ENCODE peak calls at places on chromosome 14, in eight cellular contexts. Y, D, E, U, O, N, I and R are unnamed samples.

GRCh38 chr14:73173092-73173735 is 36.9 kb downstream of the PSEN1 start:
- DNase-seq in I (no peak), U (peak; percentile 23), O (peak; percentile 7), N (no peak), D (peak; percentile 31), Y (peak; percentile 13), E (no peak), R (peak; percentile 41)

GRCh38 chr14:70814466-70814865 is 5.2 kb upstream of the MAP3K9 start:
- DNase-seq in I (no peak), U (no peak), O (no peak), D (no peak), N (no peak), E (no peak), Y (no peak), R (no peak)

GRCh38 chr14:36217027-36217426 is 40.5 kb upstream of the PTCSC3 start:
- DNase-seq in U (no peak), D (no peak), E (no peak), Y (no peak), I (no peak), N (no peak), O (no peak), R (no peak)

GRCh38 chr14:100052819-100053218 is 12.4 kb upstream of the EVL start:
- DNase-seq in U (no peak), I (no peak), D (no peak), O (no peak), E (no peak), N (no peak), Y (no peak), R (no peak)

GRCh38 chr14:96212896-96213295 is 8.3 kb downstream of the BDKRB2 start:
- DNase-seq in Y (no peak), O (no peak), D (no peak), E (no peak), U (no peak), I (no peak), N (no peak), R (no peak)

GRCh38 chr14:21320913-21321312 is 41.0 kb downstream of the RPGRIP1 start:
- DNase-seq in U (no peak), O (no peak), Y (no peak), I (no peak), N (no peak), D (no peak), E (no peak), R (no peak)

GRCh38 chr14:65019944-65020566 is 33.4 kb downstream of the FNTB start:
- DNase-seq in I (peak; percentile 83), D (peak; percentile 53), E (no peak), N (peak; percentile 45), O (peak; percentile 54), U (peak; percentile 29), Y (peak; percentile 16), R (peak; percentile 60)

GRCh38 chr14:56590535-56590951 is 10.9 kb downstream of the TMEM260 start:
- DNase-seq in Y (peak; percentile 80), E (no peak), D (no peak), U (no peak), I (no peak), O (no peak), N (peak; percentile 50), R (no peak)

GRCh38 chr14:74592476-74593191 is 19.4 kb downstream of the LTBP2 start:
- DNase-seq in Y (no peak), I (no peak), E (no peak), U (no peak), D (no peak), N (no peak), O (no peak), R (no peak)

GRCh38 chr14:90161129-90161528 is 95.2 kb upstream of the PSMC1 start:
- DNase-seq in D (no peak), U (no peak), O (no peak), N (no peak), I (no peak), E (no peak), Y (peak; percentile 32), R (no peak)

GRCh38 chr14:99605299-99605961 is 1.4 kb upstream of the CCDC85C start:
- DNase-seq in D (peak; percentile 29), E (peak; percentile 77), O (no peak), N (peak; percentile 81), Y (peak; percentile 82), U (no peak), I (peak; percentile 38), R (no peak)

GRCh38 chr14:74853581-74853980 is 22.4 kb downstream of the PROX2 start:
- DNase-seq in D (no peak), U (no peak), E (no peak), Y (no peak), N (no peak), I (no peak), O (no peak), R (no peak)

GRCh38 chr14:92993302-92993701 is 70.4 kb downstream of the CHGA start:
- DNase-seq in D (no peak), U (no peak), E (no peak), N (no peak), O (no peak), I (no peak), Y (no peak), R (no peak)

GRCh38 chr14:72611506-72611905 is 282.4 kb downstream of the DPF3 start:
- DNase-seq in N (no peak), E (no peak), I (no peak), O (no peak), D (no peak), U (no peak), Y (no peak), R (no peak)

GRCh38 chr14:31692376-31692781 is 131.2 kb downstream of the NUBPL start:
- DNase-seq in O (no peak), I (no peak), N (no peak), U (no peak), E (no peak), Y (no peak), D (no peak), R (no peak)

GRCh38 chr14:52690983-52691760 is 4.2 kb downstream of the ERO1A start:
- DNase-seq in D (no peak), N (no peak), E (no peak), U (no peak), Y (no peak), I (no peak), O (no peak), R (peak; percentile 89)

GRCh38 chr14:93691042-93691780 is 97.1 kb downstream of the PRIMA1 start:
- DNase-seq in E (no peak), O (no peak), I (no peak), Y (no peak), N (no peak), U (no peak), D (no peak), R (no peak)

GRCh38 chr14:93759781-93760307 is 28.4 kb downstream of the PRIMA1 start:
- DNase-seq in I (no peak), U (no peak), N (no peak), O (no peak), Y (peak; percentile 58), D (no peak), E (no peak), R (peak; percentile 22)

GRCh38 chr14:101020971-101021370 is 117.4 kb upstream of the RTL1 start:
- DNase-seq in U (no peak), I (no peak), E (no peak), O (no peak), D (no peak), Y (peak; percentile 1), N (no peak), R (no peak)

DNA sequence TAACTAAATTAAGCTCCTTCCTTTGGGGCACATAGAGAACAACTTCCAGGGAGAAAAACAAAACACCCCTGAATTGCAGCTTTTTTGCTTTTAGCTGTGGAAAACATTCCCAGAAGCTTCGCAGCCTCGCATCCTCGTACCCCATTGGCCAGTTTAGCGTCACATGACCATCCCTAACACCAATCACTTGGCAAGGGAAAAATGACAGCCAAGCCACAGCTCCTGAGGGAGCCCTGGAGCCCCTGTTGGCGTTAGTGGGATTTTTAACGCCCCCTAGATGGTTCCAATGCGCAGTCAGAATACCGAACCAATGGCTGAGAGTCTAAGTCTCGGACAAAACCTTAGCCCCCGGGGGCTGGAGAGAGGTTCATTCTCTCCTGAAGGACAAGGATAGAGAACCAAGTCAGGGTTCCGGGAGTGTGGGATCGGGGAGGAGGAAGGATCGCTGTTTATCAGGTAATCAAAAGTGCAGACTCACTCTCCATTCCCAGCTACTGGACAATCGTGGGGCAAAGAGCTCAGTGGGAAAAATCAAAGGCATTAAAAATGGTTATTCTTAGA is 135.6 kb upstream of the HIF1A start:
- DNase-seq in U (no peak), N (peak; percentile 61), D (peak; percentile 71), I (no peak), Y (peak; percentile 92), E (no peak), O (no peak), R (no peak)
- H3K4me3 ChIP-seq in U (no peak overlapping the region), N (no peak overlapping the region), D (peak overlapping the region; percentile 40), I (no peak overlapping the region), Y (peak overlapping the region; percentile 60), E (no peak overlapping the region), O (no peak overlapping the region), R (no peak overlapping the region)

DNA sequence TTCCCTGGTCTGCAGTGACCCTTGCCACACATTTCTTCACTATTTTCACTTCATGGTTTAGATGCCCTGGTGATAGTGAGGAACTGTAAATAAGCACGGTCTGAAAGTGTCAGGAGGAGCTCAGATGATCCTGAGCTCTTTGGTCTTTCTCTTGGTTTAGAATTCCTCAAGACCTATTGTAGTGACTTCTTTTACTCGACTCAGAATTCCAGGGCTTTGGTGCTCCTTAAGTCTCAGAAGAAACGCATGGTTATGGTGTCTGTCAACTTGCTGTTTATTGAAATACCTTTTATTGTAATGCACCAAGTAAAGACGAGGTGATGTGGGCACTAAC is 84.1 kb downstream of the SAMD4A start:
- DNase-seq in I (peak; percentile 43), N (no peak), O (no peak), U (no peak), D (no peak), E (no peak), Y (no peak), R (no peak)
- H3K4me3 ChIP-seq in I (peak overlapping the region; percentile 21), N (no peak overlapping the region), O (no peak overlapping the region), U (no peak overlapping the region), D (no peak overlapping the region), E (no peak overlapping the region), Y (no peak overlapping the region), R (no peak overlapping the region)

DNA sequence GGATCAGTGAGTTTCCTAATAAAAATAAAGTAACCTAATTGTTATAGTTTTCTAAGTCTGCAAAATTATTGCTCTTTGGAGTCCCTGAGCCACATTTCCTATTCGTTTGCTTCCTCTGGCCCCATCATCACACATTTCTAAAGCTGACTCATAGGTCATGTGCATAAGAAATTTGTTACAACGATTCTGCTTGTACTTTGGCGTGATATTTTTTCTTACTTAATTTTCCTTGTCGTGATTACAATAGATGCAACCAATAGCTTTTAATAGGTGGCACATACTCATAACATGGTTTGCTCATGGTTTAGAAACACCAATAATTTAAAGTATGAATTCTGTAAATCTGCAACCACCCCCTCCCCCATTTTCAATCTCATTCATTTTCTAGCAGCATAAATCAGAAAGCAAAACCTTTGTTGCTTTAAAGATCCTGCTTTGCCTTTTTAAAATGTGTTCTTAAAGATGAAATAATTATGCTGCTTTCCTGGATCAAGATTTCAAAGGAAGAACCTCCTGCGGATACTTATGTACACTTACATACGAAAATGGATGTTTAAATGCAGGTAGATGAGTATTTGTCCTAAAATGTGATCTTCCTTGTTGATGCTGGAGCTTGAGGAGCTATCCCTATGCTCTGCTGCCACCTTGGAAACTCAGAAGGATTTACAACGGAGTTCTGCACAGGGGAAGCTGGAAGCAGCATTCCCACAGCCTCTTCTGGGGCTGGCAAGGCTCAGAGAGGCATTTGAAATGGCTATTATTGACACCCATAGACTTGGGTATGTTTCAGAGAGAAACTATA is 1.7 kb upstream of the FLRT2 start:
- DNase-seq in Y (no peak), E (no peak), U (peak; percentile 72), O (no peak), D (no peak), I (no peak), N (peak; percentile 48), R (peak; percentile 52)
- H3K4me3 ChIP-seq in Y (no peak overlapping the region), E (no peak overlapping the region), U (peak overlapping the region; percentile 77), O (peak overlapping the region; percentile 82), D (no peak overlapping the region), I (peak overlapping the region; percentile 40), N (no peak overlapping the region), R (no peak overlapping the region)

GRCh38 chr14:104135904-104136471 is 2.4 kb upstream of the KIF26A start:
- DNase-seq in O (no peak), N (peak; percentile 88), U (no peak), I (no peak), D (no peak), Y (peak; percentile 75), E (no peak), R (no peak)
- H3K4me3 ChIP-seq in O (no peak overlapping the region), N (peak overlapping the region; percentile 48), U (no peak overlapping the region), I (no peak overlapping the region), D (no peak overlapping the region), Y (peak overlapping the region; percentile 87), E (no peak overlapping the region), R (no peak overlapping the region)